ENCODE peak calls at places on chromosomes 2 and 18, in nine cellular contexts. One of them, this sample, is unnamed.

GRCh38 chr2:25851740-25852503 is 26.4 kb downstream of the ASXL2 start:
- DNase-seq in neural crest cell: no peak
- DNase-seq in T47D: peak
- DNase-seq in left ventricle myocardium inferior: no peak
- DNase-seq in psoas muscle: no peak
- DNase-seq in HT-29: peak
- DNase-seq in fibroblast of villous mesenchyme: peak
- DNase-seq in GM03348: peak
- DNase-seq in activated CD8-positive, alpha-beta memory T cell treated with anti-CD3 and anti-CD28 coated beads, Interleukin-2, amount 50 U/mL, for 48 hours: peak
- DNase-seq in this sample: peak

GRCh38 chr2:152132321-152132720 is 33.5 kb upstream of the CACNB4 start:
- DNase-seq in left ventricle myocardium inferior: no peak
- DNase-seq in neural crest cell: no peak
- DNase-seq in psoas muscle: no peak
- DNase-seq in GM03348: no peak
- DNase-seq in T47D: peak
- DNase-seq in fibroblast of villous mesenchyme: peak
- DNase-seq in activated CD8-positive, alpha-beta memory T cell treated with anti-CD3 and anti-CD28 coated beads, Interleukin-2, amount 50 U/mL, for 48 hours: no peak
- DNase-seq in HT-29: no peak
- DNase-seq in this sample: no peak

GRCh38 chr2:216341151-216341550 is 31.1 kb downstream of the MARCHF4 start:
- DNase-seq in GM03348: peak
- DNase-seq in T47D: no peak
- DNase-seq in activated CD8-positive, alpha-beta memory T cell treated with anti-CD3 and anti-CD28 coated beads, Interleukin-2, amount 50 U/mL, for 48 hours: no peak
- DNase-seq in HT-29: no peak
- DNase-seq in fibroblast of villous mesenchyme: no peak
- DNase-seq in psoas muscle: no peak
- DNase-seq in neural crest cell: no peak
- DNase-seq in left ventricle myocardium inferior: peak
- DNase-seq in this sample: no peak

GRCh38 chr2:6492573-6492972 is 373.1 kb downstream of the CMPK2 start:
- DNase-seq in neural crest cell: no peak
- DNase-seq in T47D: no peak
- DNase-seq in GM03348: no peak
- DNase-seq in left ventricle myocardium inferior: no peak
- DNase-seq in activated CD8-positive, alpha-beta memory T cell treated with anti-CD3 and anti-CD28 coated beads, Interleukin-2, amount 50 U/mL, for 48 hours: no peak
- DNase-seq in HT-29: no peak
- DNase-seq in psoas muscle: no peak
- DNase-seq in fibroblast of villous mesenchyme: no peak
- DNase-seq in this sample: no peak

GRCh38 chr2:14543284-14543683 is 89.2 kb upstream of the LRATD1 start:
- DNase-seq in GM03348: no peak
- DNase-seq in neural crest cell: no peak
- DNase-seq in psoas muscle: no peak
- DNase-seq in T47D: peak
- DNase-seq in fibroblast of villous mesenchyme: peak
- DNase-seq in activated CD8-positive, alpha-beta memory T cell treated with anti-CD3 and anti-CD28 coated beads, Interleukin-2, amount 50 U/mL, for 48 hours: no peak
- DNase-seq in left ventricle myocardium inferior: no peak
- DNase-seq in HT-29: no peak
- DNase-seq in this sample: no peak

GRCh38 chr18:34595673-34596072 is 114.4 kb upstream of the DTNA start:
- DNase-seq in fibroblast of villous mesenchyme: peak
- DNase-seq in T47D: peak
- DNase-seq in neural crest cell: no peak
- DNase-seq in activated CD8-positive, alpha-beta memory T cell treated with anti-CD3 and anti-CD28 coated beads, Interleukin-2, amount 50 U/mL, for 48 hours: no peak
- DNase-seq in left ventricle myocardium inferior: no peak
- DNase-seq in HT-29: peak
- DNase-seq in psoas muscle: no peak
- DNase-seq in GM03348: no peak
- DNase-seq in this sample: peak

GRCh38 chr2:197806317-197806633 is 1.9 kb downstream of the PLCL1 start:
- DNase-seq in T47D: no peak
- DNase-seq in psoas muscle: no peak
- DNase-seq in GM03348: no peak
- DNase-seq in HT-29: no peak
- DNase-seq in fibroblast of villous mesenchyme: no peak
- DNase-seq in left ventricle myocardium inferior: no peak
- DNase-seq in activated CD8-positive, alpha-beta memory T cell treated with anti-CD3 and anti-CD28 coated beads, Interleukin-2, amount 50 U/mL, for 48 hours: no peak
- DNase-seq in neural crest cell: no peak
- DNase-seq in this sample: no peak

GRCh38 chr2:12120281-12121150 is 374.1 kb downstream of the LPIN1 start:
- DNase-seq in activated CD8-positive, alpha-beta memory T cell treated with anti-CD3 and anti-CD28 coated beads, Interleukin-2, amount 50 U/mL, for 48 hours: no peak
- DNase-seq in fibroblast of villous mesenchyme: peak
- DNase-seq in left ventricle myocardium inferior: no peak
- DNase-seq in GM03348: no peak
- DNase-seq in HT-29: no peak
- DNase-seq in neural crest cell: no peak
- DNase-seq in T47D: no peak
- DNase-seq in psoas muscle: no peak
- DNase-seq in this sample: peak

GRCh38 chr2:152093464-152093863 is 5.4 kb downstream of the CACNB4 start:
- DNase-seq in GM03348: no peak
- DNase-seq in left ventricle myocardium inferior: no peak
- DNase-seq in HT-29: no peak
- DNase-seq in psoas muscle: no peak
- DNase-seq in neural crest cell: no peak
- DNase-seq in fibroblast of villous mesenchyme: no peak
- DNase-seq in T47D: no peak
- DNase-seq in activated CD8-positive, alpha-beta memory T cell treated with anti-CD3 and anti-CD28 coated beads, Interleukin-2, amount 50 U/mL, for 48 hours: no peak
- DNase-seq in this sample: no peak